ENCODE peak calls at places on chromosomes 11 and 22, in six cellular contexts. G is IMR-90, W is neuronal stem cell, Z is H1, Y is H9, C is mesenchymal stem cell. I is an unnamed sample.

GRCh38 chr11:7759010-7759409 is 37.7 kb downstream of the OR5P2 start:
- DNase-seq in C (no peak), G (no peak), W (no peak), Z (no peak), Y (no peak), I (no peak)

GRCh38 chr22:38033522-38034277 is 23.5 kb upstream of the PICK1 start:
- DNase-seq in W (no peak), Z (no peak), C (no peak), G (no peak), Y (peak), I (no peak)

GRCh38 chr11:927871-928270 is 2.2 kb downstream of the AP2A2 start:
- DNase-seq in Z (no peak), G (no peak), C (no peak), W (no peak), Y (no peak), I (no peak)

GRCh38 chr11:60887531-60887930 is 18.9 kb downstream of the PRPF19 start:
- DNase-seq in W (peak), C (peak), Y (peak), G (peak), Z (peak), I (peak)

GRCh38 chr22:20591660-20592310 is 84.4 kb downstream of the MED15 start:
- DNase-seq in Z (peak), W (peak), G (peak), C (no peak), Y (peak), I (peak)

GRCh38 chr22:37824674-37825641 is 1.8 kb downstream of the GALR3 start:
- DNase-seq in C (no peak), W (no peak), Z (peak), G (no peak), Y (peak), I (peak)

GRCh38 chr22:22576244-22576988 is 17.4 kb upstream of the PRAME start:
- DNase-seq in Y (peak), C (peak), Z (peak), G (peak), W (peak), I (peak)

GRCh38 chr22:42376721-42377177 is 55.5 kb downstream of the NFAM1 start:
- DNase-seq in Z (no peak), W (peak), Y (peak), C (peak), G (peak), I (peak)

GRCh38 chr22:40679964-40680818 is 907 bp downstream of the MCHR1 start:
- DNase-seq in Z (no peak), G (peak), Y (no peak), W (no peak), C (peak), I (peak)

GRCh38 chr11:115912484-115912945 is 408.3 kb upstream of the CADM1 start:
- DNase-seq in G (peak), C (peak), Z (no peak), Y (peak), W (no peak), I (peak)

GRCh38 chr22:17569971-17570511 is 6.7 kb downstream of the SLC25A18 start:
- DNase-seq in Z (no peak), Y (peak), C (no peak), W (no peak), G (peak), I (peak)

GRCh38 chr11:121450424-121450823 is 1.7 kb upstream of the SORL1 start:
- DNase-seq in Z (no peak), C (no peak), Y (no peak), W (no peak), G (no peak), I (no peak)

GRCh38 chr22:23262474-23263332 is 82.4 kb downstream of the BCR start:
- DNase-seq in Y (peak), W (no peak), Z (no peak), C (no peak), G (no peak), I (no peak)

GRCh38 chr11:67673902-67674301 is 521 bp downstream of the ALDH3B2 start:
- DNase-seq in W (no peak), Y (no peak), G (no peak), Z (no peak), C (no peak), I (no peak)

GRCh38 chr22:36156515-36157419 is 3.8 kb downstream of the APOL3 start:
- DNase-seq in W (no peak), C (peak), Z (no peak), Y (peak), G (peak), I (peak)

GRCh38 chr11:10561043-10561818 is 7.2 kb downstream of the LYVE1 start:
- DNase-seq in Z (no peak), W (no peak), Y (no peak), G (no peak), C (no peak), I (no peak)

GRCh38 chr22:23386822-23387580 is 193.1 kb downstream of the IGLL1 start:
- DNase-seq in G (no peak), W (no peak), Y (no peak), C (no peak), Z (no peak), I (no peak)

GRCh38 chr11:98601181-98601773 is 419.5 kb upstream of the CNTN5 start:
- DNase-seq in C (no peak), W (no peak), Y (no peak), G (no peak), Z (no peak), I (no peak)

GRCh38 chr11:76752321-76753175 is 30.6 kb upstream of the TSKU start:
- DNase-seq in W (no peak), C (peak), Z (no peak), G (peak), Y (no peak), I (no peak)

GRCh38 chr22:35558031-35558430 is 17.4 kb downstream of the RASD2 start:
- DNase-seq in W (no peak), G (no peak), Z (no peak), Y (no peak), C (no peak), I (no peak)

GRCh38 chr11:1783725-1784529 is 20.2 kb upstream of the CTSD start:
- DNase-seq in Z (no peak), G (no peak), Y (peak), C (no peak), W (no peak), I (no peak)

GRCh38 chr22:32331236-32331917 is 26.3 kb upstream of the RFPL3 start:
- DNase-seq in Z (peak), G (no peak), W (no peak), Y (peak), C (no peak), I (no peak)

GRCh38 chr11:131284041-131284440 is 86.4 kb upstream of the NTM start:
- DNase-seq in C (no peak), Y (no peak), Z (no peak), G (no peak), W (no peak), I (no peak)

GRCh38 chr11:889261-889660 is 21.3 kb downstream of the CHID1 start:
- DNase-seq in Y (no peak), G (no peak), W (no peak), Z (no peak), C (no peak), I (no peak)

GRCh38 chr22:50705219-50705691 is 32.6 kb downstream of the SHANK3 start:
- DNase-seq in C (peak), G (peak), Y (peak), Z (peak), W (peak), I (peak)

GRCh38 chr22:50703726-50704509 is 31.3 kb downstream of the SHANK3 start:
- DNase-seq in C (no peak), Y (no peak), Z (no peak), W (no peak), G (no peak), I (no peak)

GRCh38 chr22:50706481-50707125 is 31.4 kb upstream of the ACR start:
- DNase-seq in Y (no peak), W (no peak), C (no peak), G (no peak), Z (no peak), I (no peak)

GRCh38 chr22:50704510-50705218 is 32.0 kb downstream of the SHANK3 start:
- DNase-seq in C (no peak), Y (no peak), G (no peak), Z (no peak), W (no peak), I (no peak)

GRCh38 chr22:50705851-50706351 is 32.1 kb upstream of the ACR start:
- DNase-seq in Z (no peak), W (no peak), G (no peak), C (no peak), Y (no peak), I (no peak)
- H3K9ac ChIP-seq in Z (no peak), W (peak), G (no peak), C (no peak), Y (no peak), I (no peak)

DNA sequence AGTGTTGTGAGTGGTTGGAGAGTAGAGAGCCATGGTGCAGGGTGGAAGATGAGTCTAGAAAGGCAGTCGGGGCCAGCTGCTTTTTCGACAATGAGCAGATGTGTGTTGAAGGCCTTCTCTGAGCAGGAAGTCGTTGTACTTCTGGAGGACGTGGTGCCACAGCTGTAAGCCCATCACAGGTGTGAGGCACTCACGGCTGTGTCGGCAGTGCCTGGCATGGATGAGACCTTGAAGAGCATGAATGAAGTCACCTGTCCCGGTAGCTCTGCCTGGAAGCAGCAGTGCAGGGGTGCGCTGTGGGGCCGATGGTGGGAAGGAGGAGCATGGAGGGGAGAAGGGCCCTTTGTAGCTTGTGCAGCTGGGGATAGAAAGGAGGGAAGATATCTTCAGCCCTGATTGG is 165.2 kb downstream of the PKNOX2 start:
- DNase-seq in W (no peak), Z (no peak), Y (no peak), C (no peak), G (no peak), I (no peak)
- H2BK15ac ChIP-seq in W (no peak), Z (peak), Y (no peak), C (no peak), G (no peak), I (no peak)

DNA sequence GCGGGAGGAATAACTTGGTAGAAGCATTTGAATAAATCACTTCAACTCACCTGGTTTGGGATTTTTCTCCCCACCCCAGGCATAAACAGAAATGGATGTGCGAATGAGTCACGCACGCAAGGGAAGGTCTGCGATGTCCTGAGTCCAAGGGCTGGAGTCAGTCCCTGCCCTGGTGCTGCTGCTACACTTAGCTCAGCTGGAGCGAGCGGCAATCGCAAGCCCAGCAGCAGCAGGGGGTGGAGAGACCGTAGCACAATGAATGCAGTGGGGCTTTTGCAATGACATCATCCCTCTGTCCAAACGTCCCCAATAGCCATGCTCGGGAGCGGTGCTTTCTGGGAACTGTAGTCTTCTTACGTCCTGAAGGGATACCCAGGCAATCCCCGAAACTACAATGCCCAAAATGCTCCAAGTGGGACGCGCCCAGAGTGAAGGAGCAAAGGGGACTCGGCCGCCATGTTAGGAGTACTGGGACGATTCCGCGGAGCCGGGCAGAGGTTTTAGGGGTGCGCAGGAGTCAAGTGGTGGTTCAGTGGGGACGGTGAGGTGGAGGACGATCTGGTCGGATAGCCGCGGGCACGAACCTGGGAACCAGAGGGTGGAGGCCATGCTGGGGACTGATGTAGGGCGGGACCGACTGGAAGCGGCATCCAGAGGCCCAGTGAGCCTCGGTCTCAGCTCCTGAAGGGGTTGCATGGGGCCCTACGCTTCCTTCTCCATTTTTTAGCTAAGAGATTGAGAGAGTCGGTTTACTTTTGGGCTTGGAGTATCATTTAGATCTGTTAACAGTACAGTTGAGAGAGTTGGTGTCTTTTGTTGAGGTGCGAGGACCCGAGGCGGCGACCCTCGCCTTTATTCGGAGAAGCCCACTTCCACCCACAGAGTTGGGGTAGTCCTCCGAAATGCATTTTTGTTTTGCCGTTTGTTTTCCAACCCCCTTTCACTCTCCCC is at the start of gene RAB30:
- DNase-seq in Z (peak), G (peak), C (peak), W (peak), Y (peak), I (peak)
- H4K8ac ChIP-seq in Z (peak), G (peak), C (peak), W (peak), Y (peak), I (peak)

GRCh38 chr22:46068176-46068907 is 82.0 kb upstream of the PPARA start:
- DNase-seq in Y (no peak), C (no peak), Z (no peak), G (no peak), W (no peak), I (no peak)

GRCh38 chr22:46064966-46065666 is 85.2 kb upstream of the PPARA start:
- DNase-seq in Y (no peak), Z (no peak), C (no peak), G (no peak), W (no peak), I (no peak)

GRCh38 chr22:46067159-46068111 is 82.9 kb upstream of the PPARA start:
- DNase-seq in C (no peak), G (no peak), Z (no peak), W (no peak), Y (no peak), I (no peak)

GRCh38 chr22:46065733-46066454 is 84.4 kb upstream of the PPARA start:
- DNase-seq in Z (no peak), Y (no peak), W (no peak), C (no peak), G (no peak), I (no peak)

DNA sequence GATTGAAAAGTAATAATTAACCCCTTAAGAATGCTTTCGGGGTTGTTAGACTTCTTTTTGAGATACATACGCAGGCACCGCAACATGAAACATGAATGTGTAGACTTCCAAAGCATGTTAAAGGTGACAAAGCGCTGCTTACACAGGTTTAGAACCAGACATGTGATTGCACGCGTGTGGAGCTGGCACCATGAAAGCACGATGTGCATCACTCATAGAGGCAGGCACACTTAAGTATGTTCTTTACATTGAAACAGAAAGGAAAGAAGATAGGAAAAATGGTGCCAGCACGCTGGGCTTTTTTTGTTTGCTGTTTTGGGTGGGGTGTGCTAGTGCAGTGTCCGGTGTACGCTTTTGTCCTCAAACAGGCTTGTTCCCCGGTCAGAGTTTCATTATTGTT is 83.6 kb upstream of the PPARA start:
- DNase-seq in C (no peak), Z (no peak), Y (no peak), W (no peak), G (no peak), I (no peak)
- H3K9ac ChIP-seq in C (peak), Z (no peak), Y (no peak), W (no peak), G (no peak), I (no peak)

GRCh38 chr11:46719048-46719542 is at the start of gene F2:
- DNase-seq in G (no peak), W (no peak), Y (no peak), Z (no peak), C (no peak), I (no peak)

GRCh38 chr11:46722566-46723358 is 3.7 kb downstream of the F2 start:
- DNase-seq in G (no peak), Y (no peak), C (no peak), Z (no peak), W (no peak), I (no peak)

GRCh38 chr11:46721286-46721685 is 2.3 kb downstream of the F2 start:
- DNase-seq in Z (no peak), W (no peak), G (no peak), Y (no peak), C (no peak), I (no peak)

GRCh38 chr11:46719543-46720218 is 668 bp downstream of the F2 start:
- DNase-seq in Z (no peak), W (no peak), Y (no peak), C (no peak), G (no peak), I (no peak)

GRCh38 chr11:46718155-46719019 is 626 bp upstream of the F2 start:
- DNase-seq in W (no peak), C (peak), Z (peak), Y (no peak), G (no peak), I (peak)
- H2BK15ac ChIP-seq in W (no peak), C (no peak), Z (no peak), Y (no peak), G (peak), I (no peak)

GRCh38 chr11:3359092-3359824 is 19.7 kb downstream of the ZNF195 start:
- DNase-seq in W (no peak), Z (no peak), Y (no peak), C (peak), G (no peak), I (peak)

GRCh38 chr11:3357994-3358676 is 20.8 kb downstream of the ZNF195 start:
- DNase-seq in W (no peak), Z (no peak), Y (no peak), G (no peak), C (no peak), I (no peak)

GRCh38 chr11:3356858-3357257 is 22.1 kb downstream of the ZNF195 start:
- DNase-seq in C (no peak), Y (no peak), W (no peak), Z (no peak), G (no peak), I (no peak)

GRCh38 chr11:3353066-3353465 is 25.9 kb downstream of the ZNF195 start:
- DNase-seq in G (no peak), Z (no peak), Y (no peak), C (no peak), W (no peak), I (no peak)

GRCh38 chr11:3357302-3357701 is 21.6 kb downstream of the ZNF195 start:
- DNase-seq in Y (no peak), C (no peak), G (no peak), Z (no peak), W (no peak), I (no peak)
- H4K8ac ChIP-seq in Y (no peak), C (no peak), G (no peak), Z (no peak), W (no peak), I (no peak)

GRCh38 chr11:73130181-73130580 is 11.9 kb downstream of the FCHSD2 start:
- DNase-seq in W (no peak), C (no peak), Z (no peak), G (no peak), Y (no peak), I (no peak)
- H3K9ac ChIP-seq in W (no peak), C (no peak), Z (no peak), G (no peak), Y (no peak), I (no peak)

DNA sequence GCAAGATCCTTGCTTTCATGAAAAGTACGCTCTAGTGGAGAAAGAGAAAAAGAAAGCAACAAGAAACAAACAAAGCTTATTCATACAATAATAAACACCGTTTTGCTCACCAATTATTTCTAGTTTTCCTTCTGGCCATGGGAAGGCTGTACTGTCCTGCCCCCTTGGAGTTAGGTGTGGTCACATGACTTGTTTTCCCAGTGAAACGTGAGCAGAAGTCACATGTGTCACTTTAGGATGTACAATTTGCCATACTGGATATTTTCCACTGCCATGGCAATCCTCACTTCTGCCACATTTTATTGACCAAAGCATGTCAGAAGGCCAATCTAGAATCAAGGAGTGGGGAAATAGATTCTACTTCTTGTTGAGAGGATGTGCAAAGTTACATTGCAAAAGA is 24.2 kb upstream of the TRAF6 start:
- DNase-seq in C (no peak), W (no peak), Y (no peak), Z (no peak), G (no peak), I (no peak)
- H2BK15ac ChIP-seq in C (no peak), W (no peak), Y (no peak), Z (no peak), G (no peak), I (no peak)

DNA sequence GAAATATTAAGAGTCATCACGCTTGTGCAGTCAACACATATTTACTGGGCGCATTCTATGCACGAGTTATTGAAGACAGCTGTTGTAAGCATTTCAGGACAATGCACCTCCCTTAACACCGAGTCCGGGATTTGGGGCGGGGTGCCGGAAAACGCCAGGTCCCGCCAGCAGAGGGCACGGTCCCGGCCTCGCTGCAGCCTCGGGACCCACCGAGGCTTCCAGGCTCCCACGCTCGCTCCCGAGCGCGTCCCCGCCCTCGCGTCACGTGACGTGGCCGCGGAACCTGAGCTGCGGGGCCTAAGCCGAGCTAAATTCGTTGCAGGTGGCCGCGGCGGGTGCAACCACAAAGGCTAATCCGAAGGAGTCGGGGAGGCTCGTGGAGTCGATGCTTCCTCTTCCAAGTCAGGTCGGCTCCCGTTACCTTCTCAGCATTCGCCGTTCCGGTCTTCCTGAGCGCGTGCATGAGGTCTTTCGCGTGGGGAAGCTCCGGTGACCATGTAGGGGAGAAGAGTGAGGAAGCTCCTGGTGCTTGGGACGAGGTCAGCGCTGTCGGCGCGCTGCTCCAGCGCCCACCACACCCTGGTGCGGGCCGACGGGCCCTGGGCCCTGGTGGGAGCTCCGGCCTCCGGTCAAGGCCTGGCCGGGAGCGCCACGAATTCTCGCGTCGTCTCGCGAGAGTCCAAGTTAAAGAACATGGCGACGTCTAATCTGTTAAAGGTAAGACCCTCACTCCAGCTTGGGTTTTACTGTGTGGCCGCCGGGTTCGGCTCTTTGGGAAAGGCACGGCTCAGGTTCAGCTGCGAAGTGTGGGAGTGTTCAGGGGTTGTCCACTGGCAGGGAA is at the start of gene CUL5:
- DNase-seq in G (peak), C (peak), W (peak), Y (peak), Z (peak), I (peak)
- H4K8ac ChIP-seq in G (peak), C (peak), W (peak), Y (no peak), Z (peak), I (no peak)